ENCODE peak calls at places on chromosomes 13 and 19, in four cellular contexts. L is IMR-90, D is GM23248, S is mammary epithelial cell. P is an unnamed sample.

GRCh38 chr19:46378268-46378667 is 31.4 kb downstream of the PPP5C start:
- DNase-seq in L (peak; percentile 81), D (peak; percentile 95), S (no peak), P (peak; percentile 94)

GRCh38 chr19:12802267-12803106 is 618 bp downstream of the THSD8 start:
- DNase-seq in L (no peak), D (peak; percentile 48), S (no peak), P (peak; percentile 43)

GRCh38 chr13:101416181-101417042 is at the start of gene NALCN:
- DNase-seq in L (no peak), D (peak; percentile 69), S (peak; percentile 14), P (peak; percentile 74)

GRCh38 chr13:45042539-45042938 is 53.2 kb downstream of the GPALPP1 start:
- DNase-seq in L (no peak), D (peak; percentile 24), S (no peak), P (peak; percentile 0)

GRCh38 chr19:39052243-39052746 is 19.9 kb upstream of the FBXO27 start:
- DNase-seq in L (peak; percentile 58), D (peak; percentile 67), S (peak; percentile 33), P (peak; percentile 67)

GRCh38 chr19:58558066-58558622 is at the start of gene UBE2M:
- DNase-seq in L (no peak), D (peak; percentile 77), S (no peak), P (peak; percentile 67)

GRCh38 chr19:35000647-35001501 is 751 bp downstream of the GRAMD1A start:
- DNase-seq in L (peak; percentile 50), D (peak; percentile 62), S (peak; percentile 56), P (peak; percentile 58)

GRCh38 chr13:76023644-76024043 is 387.5 kb downstream of the LMO7 start:
- DNase-seq in L (peak; percentile 48), D (peak; percentile 20), S (peak; percentile 79), P (no peak)

GRCh38 chr19:51552608-51552995 is 18.5 kb upstream of the ZNF175 start:
- DNase-seq in L (no peak), D (no peak), S (no peak), P (no peak)

GRCh38 chr13:83943530-83944279 is 61.4 kb upstream of the SLITRK1 start:
- DNase-seq in L (no peak), D (no peak), S (no peak), P (no peak)

GRCh38 chr19:13978721-13979191 is 26.4 kb downstream of the DCAF15 start:
- DNase-seq in L (no peak), D (peak; percentile 46), S (no peak), P (no peak)

GRCh38 chr13:31824705-31825512 is 85.6 kb downstream of the RXFP2 start:
- DNase-seq in L (peak; percentile 16), D (peak; percentile 62), S (no peak), P (peak; percentile 69)

GRCh38 chr19:5434970-5435641 is 20.1 kb upstream of the ZNRF4 start:
- DNase-seq in L (peak; percentile 94), D (peak; percentile 98), S (peak; percentile 78), P (peak; percentile 59)
- H3K9ac ChIP-seq in L (no peak overlapping the region), D (peak overlapping the region; percentile 14), S (no peak overlapping the region), P (no peak overlapping the region)

GRCh38 chr19:18466354-18466753 is 28.4 kb upstream of the ISYNA1 start:
- DNase-seq in L (no peak), D (no peak), S (no peak), P (no peak)
- H3K4me1 ChIP-seq in L (peaks cover 24% of the 10 kb centered on the region), D (peaks cover 15% of the 10 kb centered on the region), S (peaks cover 10% of the 10 kb centered on the region), P (peaks cover 33% of the 10 kb centered on the region)

GRCh38 chr19:8811315-8812172 is 20.6 kb downstream of the ZNF558 start:
- DNase-seq in L (peak; percentile 15), D (peak; percentile 23), S (peak; percentile 3), P (peak; percentile 5)

GRCh38 chr19:8815780-8816179 is 16.3 kb downstream of the ZNF558 start:
- DNase-seq in L (no peak), D (no peak), S (no peak), P (no peak)

GRCh38 chr19:8814176-8814575 is 17.9 kb downstream of the ZNF558 start:
- DNase-seq in L (no peak), D (no peak), S (no peak), P (no peak)
- H3K9me3 ChIP-seq in L (peaks cover 57% of the 10 kb centered on the region), D (peaks cover 25% of the 10 kb centered on the region), S (peaks cover 51% of the 10 kb centered on the region), P (peaks cover 100% of the 10 kb centered on the region)

GRCh38 chr19:4108767-4109625 is 14.9 kb downstream of the MAP2K2 start:
- DNase-seq in L (no peak), D (no peak), S (no peak), P (no peak)
- H3K9ac ChIP-seq in L (no peak overlapping the region), D (no peak overlapping the region), S (no peak overlapping the region), P (no peak overlapping the region)

DNA sequence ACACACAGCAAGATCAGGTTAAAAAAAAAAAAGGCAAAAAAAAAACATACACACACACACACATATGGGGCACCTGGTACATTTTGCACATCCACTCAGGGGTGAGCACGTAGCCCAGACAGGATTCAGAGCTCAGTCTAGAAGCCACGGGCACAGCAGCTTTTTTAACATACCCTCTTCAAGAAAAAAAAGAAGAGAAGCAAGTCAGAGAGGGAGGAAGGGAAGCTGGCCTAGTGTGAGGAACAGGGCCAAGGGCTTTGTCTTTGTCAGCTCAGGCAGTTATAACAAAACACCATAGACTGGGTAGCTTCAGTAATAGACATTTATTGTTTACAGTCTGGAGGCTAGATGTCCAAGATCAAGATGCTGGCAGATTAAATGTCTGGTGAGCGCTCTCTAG is 2.3 kb upstream of the TPM4 start:
- DNase-seq in L (no peak), D (no peak), S (no peak), P (no peak)
- H3K4me1 ChIP-seq in L (peaks cover 6% of the 10 kb centered on the region), D (peaks cover 17% of the 10 kb centered on the region), S (peaks cover 36% of the 10 kb centered on the region), P (peaks cover 27% of the 10 kb centered on the region)

DNA sequence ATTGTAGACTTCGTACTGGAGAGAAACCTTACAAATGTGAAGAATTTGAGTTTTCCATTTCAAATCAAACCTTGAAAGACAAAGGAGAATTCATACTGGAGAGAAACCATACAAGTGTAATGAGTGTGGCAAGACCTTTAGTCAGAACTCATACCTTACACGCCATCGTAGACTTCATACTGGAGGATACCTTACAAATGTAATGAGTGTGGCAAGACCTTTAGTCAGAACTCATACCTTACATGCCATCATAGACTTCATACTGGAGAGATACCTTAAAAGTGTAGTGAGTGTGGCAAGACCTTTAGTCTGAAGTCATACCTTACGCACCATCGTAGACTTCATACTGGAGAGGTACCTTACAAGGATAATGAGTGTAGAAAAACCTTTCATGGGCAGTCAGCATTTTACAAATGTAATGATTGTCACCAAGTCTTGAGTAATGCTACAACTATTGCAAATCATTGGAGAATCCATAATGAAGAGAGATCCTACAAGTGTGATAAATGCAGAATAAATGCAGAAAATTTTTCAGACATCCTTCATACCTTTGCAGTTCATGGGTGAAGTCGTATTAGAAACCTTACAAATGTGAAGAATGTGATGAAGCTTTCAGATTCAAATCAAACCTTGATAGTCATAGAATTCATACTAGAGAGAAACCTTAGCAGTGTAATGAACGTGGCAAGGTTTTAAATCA is 14.7 kb downstream of the ZNF765 start:
- DNase-seq in L (no peak), D (no peak), S (no peak), P (no peak)
- H3K9me3 ChIP-seq in L (peaks cover 52% of the 10 kb centered on the region), D (peaks cover 13% of the 10 kb centered on the region), S (peaks cover 64% of the 10 kb centered on the region), P (peaks cover 84% of the 10 kb centered on the region)

GRCh38 chr19:41452584-41453275 is 9.8 kb downstream of the ERICH4 start:
- DNase-seq in L (no peak), D (no peak), S (no peak), P (no peak)

GRCh38 chr19:41447732-41448332 is 4.9 kb downstream of the ERICH4 start:
- DNase-seq in L (no peak), D (no peak), S (no peak), P (no peak)

GRCh38 chr19:41445575-41445974 is 2.6 kb downstream of the ERICH4 start:
- DNase-seq in L (no peak), D (no peak), S (no peak), P (no peak)

GRCh38 chr19:41449865-41450178 is 6.9 kb downstream of the ERICH4 start:
- DNase-seq in L (no peak), D (no peak), S (no peak), P (no peak)

DNA sequence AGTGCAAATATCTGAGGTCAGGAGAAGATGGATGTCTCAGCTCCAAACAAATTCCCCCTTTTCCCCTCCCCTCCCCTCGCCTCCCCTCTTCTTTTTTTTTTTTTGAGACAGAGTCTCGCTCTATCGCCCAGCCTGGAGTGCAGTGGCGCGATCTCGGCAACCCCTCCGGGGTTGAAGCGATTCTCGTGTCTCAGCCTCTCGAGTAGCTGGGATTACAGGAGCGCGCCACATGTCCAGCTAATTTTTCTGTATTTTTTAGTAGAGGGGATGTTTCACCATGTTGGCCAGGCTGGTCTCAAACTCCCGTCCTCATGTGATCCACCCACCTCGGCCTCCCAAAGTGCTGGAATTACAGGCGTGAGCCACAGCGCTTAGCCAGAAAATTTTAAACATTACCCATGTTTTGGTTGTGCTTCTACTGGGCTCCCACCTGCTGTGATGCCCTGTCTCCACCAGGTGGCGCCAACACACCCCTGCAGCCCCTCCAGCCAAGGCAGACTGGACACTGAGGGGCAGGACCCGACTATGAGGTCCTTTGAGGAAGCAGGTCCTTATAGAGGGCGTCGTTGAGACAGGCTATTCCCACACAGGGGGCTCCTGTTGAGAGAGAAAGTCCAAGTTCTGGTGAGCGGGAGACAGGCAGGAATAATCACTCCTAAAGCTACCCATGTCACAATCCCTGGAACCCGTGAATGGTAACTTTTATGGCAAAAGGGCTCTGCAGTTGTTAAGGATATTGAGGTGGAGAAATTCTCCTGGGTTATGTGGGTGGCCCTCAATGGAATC is 6.3 kb downstream of the ERICH4 start:
- DNase-seq in L (peak; percentile 61), D (peak; percentile 68), S (peak; percentile 52), P (peak; percentile 84)
- H3K9ac ChIP-seq in L (no peak overlapping the region), D (peak overlapping the region; percentile 51), S (no peak overlapping the region), P (no peak overlapping the region)

GRCh38 chr19:3370214-3370720 is 3.9 kb downstream of the NFIC start:
- DNase-seq in L (no peak), D (peak; percentile 34), S (no peak), P (no peak)
- H3K4me1 ChIP-seq in L (peaks cover 43% of the 10 kb centered on the region), D (peaks cover 29% of the 10 kb centered on the region), S (peaks cover 44% of the 10 kb centered on the region), P (peaks cover 53% of the 10 kb centered on the region)

DNA sequence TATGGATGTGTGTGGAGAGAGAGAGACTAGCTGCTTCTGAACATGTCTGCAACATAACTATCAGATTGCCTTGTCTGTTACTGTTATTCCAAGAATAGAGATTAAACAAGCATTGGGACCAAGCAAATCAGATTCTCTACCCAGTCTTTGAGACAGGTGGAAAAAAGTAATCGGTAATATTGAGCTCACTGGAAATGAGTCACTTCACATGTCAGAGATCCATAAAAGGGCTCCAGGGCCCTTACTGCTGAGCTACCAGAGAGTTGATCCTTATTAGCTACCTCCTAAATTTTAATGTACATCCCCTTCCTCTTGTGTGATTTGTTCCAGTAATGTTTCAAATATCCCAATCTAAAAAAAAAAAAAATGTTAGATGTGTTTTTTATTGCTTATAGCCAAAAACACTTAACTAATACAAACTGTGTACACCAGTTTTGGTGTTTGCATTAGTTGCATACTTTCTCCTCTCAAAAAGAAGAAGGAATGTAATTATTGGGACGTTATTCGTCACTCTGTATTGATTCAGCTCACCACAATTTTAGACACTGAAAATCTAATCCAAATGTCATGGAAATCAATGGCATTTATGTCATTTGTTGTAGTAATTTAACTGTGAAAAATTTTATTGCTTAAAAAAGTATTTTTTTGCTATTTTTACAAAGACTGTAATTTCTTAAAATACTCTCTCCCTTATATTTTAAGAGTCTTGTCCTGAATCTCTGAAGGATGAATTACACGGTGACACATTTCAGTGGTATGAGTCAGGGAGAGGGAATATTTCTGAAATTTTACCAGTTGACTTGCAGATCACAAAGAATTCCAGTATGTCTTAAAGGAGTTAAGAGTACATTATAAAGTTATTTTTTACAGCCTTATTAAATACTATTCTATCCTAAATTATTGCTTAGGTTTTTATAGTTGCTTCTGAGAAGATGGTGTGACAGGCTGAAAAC is 2117.7 kb downstream of the PCDH9 start:
- DNase-seq in L (peak; percentile 55), D (peak; percentile 3), S (no peak), P (peak; percentile 53)
- H3K9me3 ChIP-seq in L (no peaks in the 10 kb centered on the region), D (no peaks in the 10 kb centered on the region), S (no peaks in the 10 kb centered on the region), P (no peaks in the 10 kb centered on the region)